ENCODE peak calls at places on chromosomes 3 and 15, in ten cellular contexts. R, K, I, Q, M, B, N, U, V and Z are unnamed samples.

GRCh38 chr15:88258021-88258641 is 1.6 kb upstream of the NTRK3 start:
- DNase-seq in R (no peak), K (no peak), I (peak; percentile 57), Q (no peak), M (no peak), B (peak; percentile 86), N (no peak), U (no peak), V (no peak), Z (peak; percentile 36)

GRCh38 chr15:70383856-70384255 is 286.1 kb upstream of the TLE3 start:
- DNase-seq in R (no peak), K (no peak), I (no peak), Q (no peak), M (no peak), B (no peak), N (no peak), U (no peak), V (no peak), Z (no peak)

GRCh38 chr3:98188553-98188952 is 22.1 kb downstream of the OR5H15 start:
- DNase-seq in R (no peak), K (no peak), I (no peak), Q (no peak), M (no peak), B (peak; percentile 1), N (peak; percentile 12), U (no peak), V (no peak), Z (peak; percentile 35)

GRCh38 chr3:128415110-128415772 is 51.4 kb downstream of the DNAJB8 start:
- DNase-seq in R (no peak), K (no peak), I (no peak), Q (no peak), M (no peak), B (no peak), N (no peak), U (no peak), V (no peak), Z (no peak)

GRCh38 chr15:67068724-67069400 is 3.5 kb downstream of the SMAD3 start:
- DNase-seq in R (no peak), K (no peak), I (peak; percentile 20), Q (no peak), M (peak; percentile 64), B (no peak), N (no peak), U (no peak), V (no peak), Z (no peak)

GRCh38 chr15:44713006-44713966 is 2.0 kb downstream of the B2M start:
- DNase-seq in R (peak; percentile 50), K (no peak), I (no peak), Q (no peak), M (peak; percentile 53), B (no peak), N (peak; percentile 25), U (no peak), V (no peak), Z (peak; percentile 18)

GRCh38 chr3:27666708-27667107 is 55.4 kb downstream of the EOMES start:
- DNase-seq in R (peak; percentile 39), K (peak; percentile 79), I (no peak), Q (peak; percentile 65), M (peak; percentile 76), B (peak; percentile 9), N (no peak), U (peak; percentile 87), V (peak; percentile 54), Z (no peak)

GRCh38 chr15:73265536-73266153 is 103.1 kb downstream of the HCN4 start:
- DNase-seq in R (peak; percentile 45), K (no peak), I (peak; percentile 59), Q (peak; percentile 20), M (peak; percentile 58), B (peak; percentile 71), N (peak; percentile 53), U (no peak), V (no peak), Z (peak; percentile 68)

GRCh38 chr3:139634236-139634635 is 43.5 kb downstream of the NMNAT3 start:
- DNase-seq in R (no peak), K (no peak), I (no peak), Q (no peak), M (no peak), B (no peak), N (no peak), U (no peak), V (no peak), Z (no peak)

GRCh38 chr3:183613366-183614293 is 21.8 kb upstream of the KLHL24 start:
- DNase-seq in R (no peak), K (no peak), I (no peak), Q (no peak), M (no peak), B (no peak), N (no peak), U (no peak), V (no peak), Z (peak; percentile 49)

GRCh38 chr15:83474578-83474977 is 27.4 kb downstream of the SH3GL3 start:
- DNase-seq in R (no peak), K (no peak), I (no peak), Q (no peak), M (no peak), B (no peak), N (no peak), U (no peak), V (no peak), Z (no peak)

GRCh38 chr3:32840086-32840841 is 22.5 kb downstream of the TRIM71 start:
- DNase-seq in R (no peak), K (no peak), I (no peak), Q (no peak), M (no peak), B (no peak), N (no peak), U (no peak), V (no peak), Z (no peak)

GRCh38 chr3:30368978-30369377 is 237.4 kb upstream of the TGFBR2 start:
- DNase-seq in R (no peak), K (peak; percentile 44), I (no peak), Q (no peak), M (peak; percentile 88), B (no peak), N (peak; percentile 48), U (no peak), V (no peak), Z (no peak)

GRCh38 chr3:11662392-11662990 is 18.8 kb upstream of the VGLL4 start:
- DNase-seq in R (no peak), K (no peak), I (no peak), Q (no peak), M (no peak), B (no peak), N (peak; percentile 18), U (no peak), V (no peak), Z (no peak)
- TF ChIP-seq CTCF in R (no peak), K (peak; percentile 30), I (peak; percentile 34), Q (no peak), M (peak; percentile 33), B (peak; percentile 49), N (peak; percentile 71), U (no peak), V (no peak), Z (peak; percentile 9)

DNA sequence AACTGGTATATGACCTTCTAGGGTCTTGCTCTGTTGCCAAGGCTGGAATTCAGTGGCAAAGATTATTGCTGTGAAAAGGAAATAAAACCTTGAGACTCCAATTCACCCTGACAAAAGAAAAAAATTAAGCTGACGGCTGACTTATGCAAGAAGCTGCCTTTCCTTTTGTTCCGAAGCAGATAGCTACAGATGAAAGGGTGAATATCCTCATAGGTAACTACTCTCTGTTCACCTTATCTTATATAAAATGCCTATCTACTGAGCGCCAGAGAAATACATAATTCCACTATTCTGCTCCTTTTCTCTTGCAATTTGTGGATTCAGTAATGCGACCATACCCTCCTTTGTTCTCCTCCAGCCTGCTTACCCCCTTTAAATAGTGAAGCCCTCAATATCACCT is 68.8 kb downstream of the HERC1 start:
- DNase-seq in R (no peak), K (no peak), I (no peak), Q (no peak), M (no peak), B (no peak), N (no peak), U (no peak), V (no peak), Z (no peak)
- TF ChIP-seq CTCF in R (no peak), K (no peak), I (no peak), Q (no peak), M (no peak), B (no peak), N (no peak), U (no peak), V (no peak), Z (no peak)

GRCh38 chr15:95457520-95457919 is 873.0 kb upstream of the NR2F2 start:
- DNase-seq in R (no peak), K (no peak), I (no peak), Q (no peak), M (no peak), B (no peak), N (no peak), U (no peak), V (no peak), Z (no peak)

GRCh38 chr15:95464091-95464888 is 866.2 kb upstream of the NR2F2 start:
- DNase-seq in R (no peak), K (no peak), I (no peak), Q (no peak), M (peak; percentile 80), B (no peak), N (no peak), U (no peak), V (no peak), Z (no peak)

GRCh38 chr15:95459288-95459687 is 871.2 kb upstream of the NR2F2 start:
- DNase-seq in R (no peak), K (no peak), I (no peak), Q (no peak), M (no peak), B (no peak), N (peak; percentile 72), U (no peak), V (no peak), Z (no peak)

DNA sequence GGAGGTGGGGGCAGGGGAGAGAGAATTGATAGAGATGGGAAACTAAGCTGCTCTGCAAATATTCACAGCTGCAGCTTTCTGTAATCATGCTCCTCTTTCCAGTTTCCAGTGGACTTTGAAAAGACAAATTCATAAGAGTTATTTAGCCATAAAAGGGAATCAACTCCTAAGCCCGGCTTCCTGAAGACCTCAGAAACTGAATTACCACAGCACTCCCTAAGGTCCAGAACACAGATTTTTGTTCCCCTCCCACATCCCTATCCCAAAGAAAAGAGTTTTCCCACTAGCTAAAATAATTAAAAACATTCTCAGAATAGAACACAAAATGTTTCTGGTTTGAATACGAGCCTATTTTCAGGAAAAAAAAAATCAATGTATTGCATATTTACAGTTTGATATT is 871.8 kb upstream of the NR2F2 start:
- DNase-seq in R (no peak), K (no peak), I (no peak), Q (no peak), M (no peak), B (no peak), N (no peak), U (no peak), V (no peak), Z (no peak)
- TF ChIP-seq CTCF in R (no peak), K (no peak), I (no peak), Q (no peak), M (no peak), B (no peak), N (no peak), U (no peak), V (no peak), Z (no peak)

DNA sequence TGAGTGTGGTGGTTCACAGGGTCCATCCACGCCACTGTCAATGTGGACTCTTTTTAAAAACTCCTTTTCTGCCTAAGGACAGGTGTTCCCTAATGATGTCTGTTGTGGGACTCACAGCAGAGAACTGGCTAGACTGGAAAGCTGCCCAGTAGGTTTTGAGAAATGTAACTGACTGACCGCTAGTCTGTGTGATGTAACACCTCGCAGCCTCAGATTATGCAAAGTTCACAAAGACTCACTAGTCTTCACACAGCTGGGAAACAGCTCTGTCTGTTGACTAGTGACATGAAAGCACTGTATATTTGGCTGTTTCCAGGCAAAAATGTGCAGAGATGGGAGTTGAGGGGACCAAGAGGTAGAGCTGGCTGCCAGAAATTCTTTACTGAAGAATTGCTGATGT is 10.4 kb downstream of the PDZRN3 start:
- DNase-seq in R (no peak), K (no peak), I (no peak), Q (peak; percentile 24), M (peak; percentile 88), B (no peak), N (no peak), U (no peak), V (no peak), Z (no peak)
- TF ChIP-seq CTCF in R (no peak), K (no peak), I (no peak), Q (no peak), M (no peak), B (peak; percentile 12), N (no peak), U (no peak), V (no peak), Z (no peak)